ENCODE peak calls at places on chromosome 15, in seven cellular contexts. J is lower lobe of right lung, U is SK-N-MC, L is psoas muscle, K is AG10803, E is small intestine, P is brain microvascular endothelial cell. R is an unnamed sample.
A peak's percentile ranks its signal among the peaks of the same experiment; 100 is the strongest.

GRCh38 chr15:28914046-28914445 is 28.3 kb downstream of the APBA2 start:
- DNase-seq in P (no peak), E (no peak), K (no peak), L (no peak), U (no peak), J (no peak), R (no peak)

GRCh38 chr15:78800189-78800588 is 11.1 kb downstream of the ADAMTS7 start:
- DNase-seq in L (no peak), J (no peak), K (no peak), E (no peak), P (no peak), U (no peak), R (no peak)

GRCh38 chr15:22949074-22949547 is 31.1 kb downstream of the CYFIP1 start:
- DNase-seq in J (no peak), L (peak; percentile 82), K (peak; percentile 65), P (peak; percentile 45), E (no peak), U (peak; percentile 28), R (no peak)

GRCh38 chr15:89171136-89172072 is 50.0 kb downstream of the RLBP1 start:
- DNase-seq in U (no peak), L (no peak), J (peak; percentile 54), E (peak; percentile 58), K (peak; percentile 18), P (peak; percentile 61), R (no peak)

GRCh38 chr15:73650387-73651126 is 17.4 kb upstream of the NPTN start:
- DNase-seq in E (peak; percentile 46), P (no peak), U (no peak), J (no peak), L (no peak), K (peak; percentile 70), R (no peak)

GRCh38 chr15:63156086-63156707 is 1.1 kb downstream of the RPS27L start:
- DNase-seq in L (no peak), P (no peak), E (peak; percentile 58), K (no peak), J (no peak), U (no peak), R (no peak)

GRCh38 chr15:74995779-74996765 is 709 bp downstream of the SCAMP5 start:
- DNase-seq in P (no peak), K (no peak), E (peak; percentile 58), U (no peak), J (no peak), L (no peak), R (peak; percentile 64)

GRCh38 chr15:89017370-89018066 is 70.7 kb upstream of the ABHD2 start:
- DNase-seq in L (peak; percentile 91), E (peak; percentile 50), K (peak; percentile 84), P (peak; percentile 71), J (peak; percentile 80), U (peak; percentile 37), R (peak; percentile 83)

GRCh38 chr15:29522373-29523276 is 253.0 kb upstream of the NSMCE3 start:
- DNase-seq in P (no peak), K (no peak), L (no peak), U (no peak), J (no peak), E (no peak), R (no peak)

GRCh38 chr15:74349241-74349766 is 18.1 kb downstream of the CYP11A1 start:
- DNase-seq in P (no peak), J (no peak), U (no peak), L (no peak), K (no peak), E (no peak), R (no peak)

GRCh38 chr15:50816191-50816590 is 50.7 kb upstream of the SPPL2A start:
- DNase-seq in U (no peak), E (peak; percentile 89), L (no peak), J (peak; percentile 55), K (no peak), P (no peak), R (peak; percentile 61)

GRCh38 chr15:57655809-57656208 is 50.7 kb upstream of the POLR2M start:
- DNase-seq in J (no peak), P (no peak), U (no peak), E (no peak), L (no peak), K (no peak), R (no peak)

GRCh38 chr15:57566840-57567239 is 24.9 kb upstream of the MYZAP start:
- DNase-seq in E (peak; percentile 57), L (no peak), U (no peak), K (peak; percentile 13), P (no peak), J (no peak), R (peak; percentile 67)

GRCh38 chr15:90002428-90002844 is 1.3 kb downstream of the ZNF710 start:
- DNase-seq in J (peak; percentile 75), U (no peak), E (no peak), P (no peak), L (peak; percentile 57), K (peak; percentile 34), R (peak; percentile 71)

GRCh38 chr15:70453238-70453637 is 310.1 kb downstream of the UACA start:
- DNase-seq in E (no peak), K (no peak), U (no peak), L (no peak), J (no peak), P (no peak), R (no peak)

GRCh38 chr15:24752354-24752753 is 76.8 kb downstream of the NPAP1 start:
- DNase-seq in U (no peak), K (no peak), J (no peak), E (no peak), P (no peak), L (no peak), R (no peak)

GRCh38 chr15:85636351-85636750 is 158.4 kb downstream of the KLHL25 start:
- DNase-seq in E (no peak), K (no peak), U (no peak), J (no peak), L (no peak), P (no peak), R (no peak)

GRCh38 chr15:78320173-78320572 is 20.0 kb upstream of the CRABP1 start:
- DNase-seq in P (no peak), L (no peak), E (no peak), U (no peak), K (no peak), J (peak; percentile 10), R (no peak)

GRCh38 chr15:74240897-74241614 is 4.9 kb downstream of the CCDC33 start:
- DNase-seq in L (no peak), U (no peak), E (no peak), J (no peak), K (no peak), P (no peak), R (no peak)

GRCh38 chr15:63061971-63062370 is 19.4 kb downstream of the TPM1 start:
- DNase-seq in P (no peak), J (no peak), U (no peak), L (no peak), E (peak; percentile 58), K (no peak), R (no peak)

GRCh38 chr15:100879461-100880138 is at the start of gene ALDH1A3:
- DNase-seq in K (peak; percentile 61), U (no peak), E (no peak), P (no peak), J (no peak), L (peak; percentile 83), R (no peak)

GRCh38 chr15:100878130-100878529 is 1.5 kb upstream of the ALDH1A3 start:
- DNase-seq in E (no peak), J (no peak), L (no peak), K (no peak), U (no peak), P (no peak), R (no peak)

GRCh38 chr15:100878601-100879000 is 1.0 kb upstream of the ALDH1A3 start:
- DNase-seq in P (no peak), U (no peak), J (no peak), K (no peak), L (no peak), E (no peak), R (no peak)

GRCh38 chr15:100880139-100880896 is 687 bp downstream of the ALDH1A3 start:
- DNase-seq in L (no peak), K (peak; percentile 15), U (no peak), P (no peak), J (no peak), E (no peak), R (no peak)

GRCh38 chr15:100879046-100879445 is 585 bp upstream of the ALDH1A3 start:
- DNase-seq in E (no peak), L (no peak), U (no peak), J (no peak), P (no peak), K (no peak), R (no peak)
- H3K4me3 ChIP-seq in E (peak overlapping the region; percentile 49), L (peak overlapping the region; percentile 76), U (peak overlapping the region; percentile 38), J (peak overlapping the region; percentile 50), P (peak overlapping the region; percentile 12), K (peak overlapping the region; percentile 27), R (peak overlapping the region; percentile 46)

DNA sequence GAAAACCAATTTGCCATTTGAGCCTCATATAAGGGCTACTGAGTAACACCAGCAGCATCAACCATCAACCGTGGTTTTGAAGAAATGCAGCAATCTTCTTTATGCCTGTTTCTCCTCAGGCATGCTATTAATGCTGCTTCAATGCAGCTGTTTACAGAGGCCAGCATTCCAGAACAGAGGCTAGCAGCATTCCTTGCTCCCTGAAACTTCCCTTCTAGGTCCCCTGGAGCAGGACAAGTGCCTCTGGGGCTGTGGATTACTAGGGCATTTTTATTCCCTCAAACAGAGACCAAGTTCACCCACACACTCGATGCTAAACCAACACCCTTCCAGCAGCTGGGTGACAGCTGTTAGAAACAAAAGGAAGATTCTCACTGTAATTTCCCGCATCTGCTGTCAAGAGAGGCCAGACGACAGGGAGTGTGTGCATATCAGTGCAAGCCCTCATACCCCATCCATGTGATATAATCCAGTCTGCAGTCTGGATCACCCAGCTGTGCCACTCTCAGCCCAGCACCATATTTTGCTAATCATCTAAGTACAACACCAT is 57.5 kb downstream of the HOMER2 start:
- DNase-seq in L (no peak), P (no peak), E (no peak), J (no peak), U (no peak), K (peak; percentile 87), R (no peak)
- H3K4me3 ChIP-seq in L (no peak overlapping the region), P (no peak overlapping the region), E (no peak overlapping the region), J (no peak overlapping the region), U (peak overlapping the region; percentile 56), K (no peak overlapping the region), R (no peak overlapping the region)

GRCh38 chr15:33152502-33153109 is 41.9 kb downstream of the FMN1 start:
- DNase-seq in L (no peak), J (no peak), E (no peak), K (peak; percentile 61), U (no peak), P (no peak), R (no peak)
- H3K4me3 ChIP-seq in L (peak overlapping the region; percentile 20), J (peak overlapping the region; percentile 37), E (no peak overlapping the region), K (no peak overlapping the region), U (no peak overlapping the region), P (peak overlapping the region; percentile 29), R (no peak overlapping the region)

GRCh38 chr15:40310001-40310959 is 2.5 kb upstream of the PLCB2 start:
- DNase-seq in P (no peak), K (no peak), U (no peak), E (peak; percentile 45), J (peak; percentile 74), L (no peak), R (peak; percentile 75)

GRCh38 chr15:40308844-40309189 is 1.1 kb upstream of the PLCB2 start:
- DNase-seq in U (no peak), L (no peak), E (no peak), J (peak; percentile 77), K (no peak), P (no peak), R (peak; percentile 51)

GRCh38 chr15:40307421-40308165 is at the start of gene PLCB2:
- DNase-seq in K (no peak), U (no peak), J (peak; percentile 76), L (peak; percentile 69), P (no peak), E (peak; percentile 34), R (peak; percentile 74)

GRCh38 chr15:40310993-40311392 is 3.3 kb upstream of the PLCB2 start:
- DNase-seq in P (no peak), U (no peak), K (no peak), E (no peak), L (no peak), J (no peak), R (peak; percentile 41)

GRCh38 chr15:40309344-40309862 is 1.7 kb upstream of the PLCB2 start:
- DNase-seq in L (no peak), U (no peak), J (no peak), K (no peak), P (no peak), E (no peak), R (no peak)
- H3K4me3 ChIP-seq in L (no peak overlapping the region), U (no peak overlapping the region), J (no peak overlapping the region), K (no peak overlapping the region), P (no peak overlapping the region), E (no peak overlapping the region), R (no peak overlapping the region)